ENCODE peak calls at places on chromosome 5, in six cellular contexts. U, V, X, D, C and N are unnamed samples.
A peak's percentile ranks its signal among the peaks of the same experiment; 100 is the strongest.

GRCh38 chr5:16406630-16407029 is 59.0 kb downstream of the ZNF622 start:
- DNase-seq in U (no peak), V (no peak), X (no peak), D (no peak), C (no peak), N (no peak)

GRCh38 chr5:60916646-60917045 is 28.2 kb downstream of the ERCC8 start:
- DNase-seq in U (no peak), V (no peak), X (no peak), D (peak; percentile 42), C (no peak), N (no peak)

GRCh38 chr5:32628049-32628803 is 42.9 kb downstream of the SUB1 start:
- DNase-seq in U (no peak), V (no peak), X (no peak), D (peak; percentile 28), C (no peak), N (no peak)

GRCh38 chr5:173849908-173850307 is 38.2 kb upstream of the CPEB4 start:
- DNase-seq in U (no peak), V (no peak), X (no peak), D (no peak), C (no peak), N (no peak)

GRCh38 chr5:67969176-67969575 is 246.4 kb upstream of the PIK3R1 start:
- DNase-seq in U (no peak), V (no peak), X (no peak), D (no peak), C (no peak), N (no peak)

GRCh38 chr5:146137967-146138403 is 32.6 kb upstream of the PLAC8L1 start:
- DNase-seq in U (peak; percentile 65), V (no peak), X (no peak), D (peak; percentile 91), C (no peak), N (no peak)

GRCh38 chr5:168579987-168580508 is 880 bp upstream of the PANK3 start:
- DNase-seq in U (no peak), V (no peak), X (no peak), D (no peak), C (no peak), N (no peak)

GRCh38 chr5:138978085-138978484 is 103.0 kb upstream of the LRRTM2 start:
- DNase-seq in U (no peak), V (no peak), X (no peak), D (no peak), C (no peak), N (no peak)

GRCh38 chr5:129506092-129506491 is 46.0 kb downstream of the ADAMTS19 start:
- DNase-seq in U (no peak), V (no peak), X (no peak), D (peak; percentile 1), C (no peak), N (no peak)